ENCODE peak calls at places on chromosomes 4 and X, in ten cellular contexts. One of them, this sample, is unnamed.

GRCh38 chrX:154486396-154487207 is at the start of gene UBL4A:
- DNase-seq in left lung: peak
- DNase-seq in pancreas: peak
- DNase-seq in cardiac muscle cell: peak
- DNase-seq in fibroblast of pulmonary artery: peak
- DNase-seq in fibroblast of mammary gland: peak
- DNase-seq in fibroblast of the aortic adventitia: peak
- DNase-seq in GM06990: peak
- DNase-seq in AG04449: no peak
- DNase-seq in mucosa of descending colon: peak
- DNase-seq in this sample: peak

GRCh38 chrX:124328765-124329164 is 3.7 kb upstream of the TEX13D start:
- DNase-seq in pancreas: no peak
- DNase-seq in mucosa of descending colon: no peak
- DNase-seq in fibroblast of the aortic adventitia: no peak
- DNase-seq in fibroblast of pulmonary artery: no peak
- DNase-seq in fibroblast of mammary gland: peak
- DNase-seq in AG04449: no peak
- DNase-seq in GM06990: no peak
- DNase-seq in cardiac muscle cell: no peak
- DNase-seq in left lung: no peak
- DNase-seq in this sample: no peak

GRCh38 chrX:44770111-44770510 is 73.7 kb upstream of the DUSP21 start:
- DNase-seq in GM06990: no peak
- DNase-seq in cardiac muscle cell: no peak
- DNase-seq in fibroblast of the aortic adventitia: peak
- DNase-seq in fibroblast of mammary gland: no peak
- DNase-seq in fibroblast of pulmonary artery: peak
- DNase-seq in mucosa of descending colon: no peak
- DNase-seq in AG04449: no peak
- DNase-seq in left lung: no peak
- DNase-seq in pancreas: no peak
- DNase-seq in this sample: no peak

GRCh38 chr4:31674313-31674947 is 954.3 kb downstream of the PCDH7 start:
- DNase-seq in fibroblast of mammary gland: peak
- DNase-seq in fibroblast of the aortic adventitia: peak
- DNase-seq in fibroblast of pulmonary artery: peak
- DNase-seq in left lung: no peak
- DNase-seq in pancreas: no peak
- DNase-seq in cardiac muscle cell: peak
- DNase-seq in GM06990: no peak
- DNase-seq in mucosa of descending colon: no peak
- DNase-seq in AG04449: no peak
- DNase-seq in this sample: no peak

GRCh38 chr4:33959519-33959918 is 2284.8 kb downstream of the ARAP2 start:
- DNase-seq in left lung: no peak
- DNase-seq in pancreas: no peak
- DNase-seq in mucosa of descending colon: no peak
- DNase-seq in fibroblast of the aortic adventitia: no peak
- DNase-seq in fibroblast of pulmonary artery: peak
- DNase-seq in cardiac muscle cell: peak
- DNase-seq in GM06990: no peak
- DNase-seq in fibroblast of mammary gland: peak
- DNase-seq in AG04449: no peak
- DNase-seq in this sample: no peak

GRCh38 chrX:8244301-8244700 is 73.2 kb upstream of the VCX2 start:
- DNase-seq in fibroblast of pulmonary artery: no peak
- DNase-seq in mucosa of descending colon: no peak
- DNase-seq in fibroblast of the aortic adventitia: no peak
- DNase-seq in fibroblast of mammary gland: no peak
- DNase-seq in pancreas: no peak
- DNase-seq in cardiac muscle cell: peak
- DNase-seq in AG04449: no peak
- DNase-seq in left lung: no peak
- DNase-seq in GM06990: no peak
- DNase-seq in this sample: no peak

GRCh38 chr4:141851246-141851891 is 215.0 kb downstream of the IL15 start:
- DNase-seq in mucosa of descending colon: no peak
- DNase-seq in fibroblast of mammary gland: peak
- DNase-seq in left lung: no peak
- DNase-seq in AG04449: peak
- DNase-seq in fibroblast of the aortic adventitia: peak
- DNase-seq in fibroblast of pulmonary artery: peak
- DNase-seq in cardiac muscle cell: peak
- DNase-seq in pancreas: no peak
- DNase-seq in GM06990: no peak
- DNase-seq in this sample: no peak

GRCh38 chrX:134931550-134931949 is 59.2 kb upstream of the SMIM10 start:
- DNase-seq in pancreas: no peak
- DNase-seq in GM06990: no peak
- DNase-seq in fibroblast of pulmonary artery: no peak
- DNase-seq in left lung: no peak
- DNase-seq in cardiac muscle cell: no peak
- DNase-seq in AG04449: no peak
- DNase-seq in mucosa of descending colon: no peak
- DNase-seq in fibroblast of mammary gland: no peak
- DNase-seq in fibroblast of the aortic adventitia: no peak
- DNase-seq in this sample: no peak

DNA sequence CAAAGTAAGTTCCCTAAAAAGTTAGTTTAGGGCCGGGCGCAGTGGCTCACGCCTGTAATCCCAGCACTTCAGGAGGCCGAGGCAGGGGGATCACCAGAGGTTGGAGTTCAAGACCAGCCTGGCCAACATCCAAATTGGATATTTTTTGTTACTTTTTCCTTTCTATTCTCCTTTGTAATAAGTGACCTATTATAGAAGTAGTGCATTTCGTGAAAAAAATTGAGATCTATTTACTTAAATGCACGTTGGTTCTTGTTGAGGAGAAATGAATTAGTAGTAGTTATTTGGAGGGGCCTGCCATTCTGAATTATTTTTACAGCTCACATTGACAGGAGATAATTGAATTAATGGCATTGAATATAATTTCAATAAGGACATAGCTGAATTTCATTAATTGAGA is 22.3 kb upstream of the NDUFC1 start:
- DNase-seq in fibroblast of pulmonary artery: no peak
- DNase-seq in fibroblast of mammary gland: no peak
- DNase-seq in cardiac muscle cell: no peak
- DNase-seq in fibroblast of the aortic adventitia: no peak
- DNase-seq in AG04449: no peak
- DNase-seq in mucosa of descending colon: no peak
- DNase-seq in pancreas: no peak
- DNase-seq in left lung: no peak
- DNase-seq in GM06990: no peak
- DNase-seq in this sample: no peak
- H3K4me3 ChIP-seq in fibroblast of pulmonary artery: no peak
- H3K4me3 ChIP-seq in fibroblast of mammary gland: no peak
- H3K4me3 ChIP-seq in cardiac muscle cell: no peak
- H3K4me3 ChIP-seq in fibroblast of the aortic adventitia: no peak
- H3K4me3 ChIP-seq in AG04449: no peak
- H3K4me3 ChIP-seq in mucosa of descending colon: no peak
- H3K4me3 ChIP-seq in pancreas: no peak
- H3K4me3 ChIP-seq in left lung: no peak
- H3K4me3 ChIP-seq in GM06990: no peak
- H3K4me3 ChIP-seq in this sample: no peak

GRCh38 chr4:151538963-151539362 is 130.0 kb downstream of the FHIP1A start:
- DNase-seq in fibroblast of pulmonary artery: no peak
- DNase-seq in mucosa of descending colon: no peak
- DNase-seq in cardiac muscle cell: no peak
- DNase-seq in pancreas: no peak
- DNase-seq in GM06990: no peak
- DNase-seq in fibroblast of the aortic adventitia: no peak
- DNase-seq in fibroblast of mammary gland: no peak
- DNase-seq in left lung: no peak
- DNase-seq in AG04449: no peak
- DNase-seq in this sample: no peak

GRCh38 chr4:151541438-151542071 is 132.6 kb downstream of the FHIP1A start:
- DNase-seq in fibroblast of mammary gland: peak
- DNase-seq in fibroblast of the aortic adventitia: peak
- DNase-seq in mucosa of descending colon: no peak
- DNase-seq in GM06990: no peak
- DNase-seq in left lung: no peak
- DNase-seq in cardiac muscle cell: peak
- DNase-seq in AG04449: peak
- DNase-seq in pancreas: no peak
- DNase-seq in fibroblast of pulmonary artery: peak
- DNase-seq in this sample: peak

GRCh38 chr4:151537726-151538125 is 128.8 kb downstream of the FHIP1A start:
- DNase-seq in left lung: no peak
- DNase-seq in fibroblast of pulmonary artery: peak
- DNase-seq in fibroblast of mammary gland: peak
- DNase-seq in AG04449: no peak
- DNase-seq in cardiac muscle cell: peak
- DNase-seq in GM06990: no peak
- DNase-seq in mucosa of descending colon: no peak
- DNase-seq in pancreas: no peak
- DNase-seq in fibroblast of the aortic adventitia: peak
- DNase-seq in this sample: no peak

DNA sequence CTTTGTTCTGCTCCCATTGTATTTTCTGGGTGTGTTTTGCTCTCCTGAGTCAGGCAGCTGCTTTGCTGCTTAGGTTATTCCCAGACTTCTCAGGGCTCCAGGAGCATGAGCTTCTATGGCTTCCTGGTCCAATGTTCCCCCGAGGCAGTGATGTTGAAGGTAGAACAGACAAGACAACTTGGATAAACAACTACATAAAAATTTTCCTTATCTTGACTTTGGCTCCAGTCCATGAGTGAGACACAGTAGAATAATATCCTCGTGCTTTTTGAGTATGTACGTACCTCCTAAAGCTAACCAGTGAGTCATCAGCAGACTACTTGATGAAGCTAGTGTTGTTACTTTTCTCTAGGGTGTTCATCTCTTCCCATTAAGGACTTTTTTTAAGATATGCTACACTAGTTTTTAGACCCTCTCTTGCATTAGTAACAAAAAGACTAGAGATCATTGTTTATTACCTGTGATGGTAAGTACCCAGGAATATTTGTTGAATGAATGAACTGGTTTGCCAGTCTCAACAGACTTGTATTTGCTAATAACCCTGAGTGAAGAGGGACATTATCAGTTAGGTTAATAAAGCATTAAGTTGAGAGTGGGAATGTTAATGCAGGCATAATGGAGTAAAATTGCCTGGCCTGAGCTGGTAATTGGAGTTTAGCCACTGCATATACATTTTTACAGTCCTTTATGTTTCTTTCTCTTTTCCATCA is 131.9 kb downstream of the FHIP1A start:
- DNase-seq in AG04449: peak
- DNase-seq in fibroblast of pulmonary artery: peak
- DNase-seq in mucosa of descending colon: peak
- DNase-seq in cardiac muscle cell: peak
- DNase-seq in fibroblast of the aortic adventitia: peak
- DNase-seq in fibroblast of mammary gland: peak
- DNase-seq in left lung: no peak
- DNase-seq in pancreas: no peak
- DNase-seq in GM06990: no peak
- DNase-seq in this sample: peak
- H3K4me3 ChIP-seq in AG04449: peak
- H3K4me3 ChIP-seq in fibroblast of pulmonary artery: no peak
- H3K4me3 ChIP-seq in mucosa of descending colon: no peak
- H3K4me3 ChIP-seq in cardiac muscle cell: no peak
- H3K4me3 ChIP-seq in fibroblast of the aortic adventitia: no peak
- H3K4me3 ChIP-seq in fibroblast of mammary gland: no peak
- H3K4me3 ChIP-seq in left lung: no peak
- H3K4me3 ChIP-seq in pancreas: no peak
- H3K4me3 ChIP-seq in GM06990: no peak
- H3K4me3 ChIP-seq in this sample: no peak

GRCh38 chrX:617891-618290 is 12.7 kb upstream of the SHOX start:
- DNase-seq in AG04449: no peak
- DNase-seq in pancreas: no peak
- DNase-seq in fibroblast of pulmonary artery: no peak
- DNase-seq in cardiac muscle cell: no peak
- DNase-seq in fibroblast of mammary gland: no peak
- DNase-seq in fibroblast of the aortic adventitia: no peak
- DNase-seq in mucosa of descending colon: no peak
- DNase-seq in GM06990: no peak
- DNase-seq in left lung: no peak
- DNase-seq in this sample: no peak

GRCh38 chrX:622104-622503 is 8.5 kb upstream of the SHOX start:
- DNase-seq in left lung: no peak
- DNase-seq in pancreas: no peak
- DNase-seq in fibroblast of pulmonary artery: no peak
- DNase-seq in mucosa of descending colon: no peak
- DNase-seq in fibroblast of the aortic adventitia: no peak
- DNase-seq in fibroblast of mammary gland: no peak
- DNase-seq in GM06990: no peak
- DNase-seq in AG04449: no peak
- DNase-seq in cardiac muscle cell: no peak
- DNase-seq in this sample: no peak

GRCh38 chrX:618761-619450 is 11.7 kb upstream of the SHOX start:
- DNase-seq in fibroblast of mammary gland: no peak
- DNase-seq in pancreas: no peak
- DNase-seq in left lung: no peak
- DNase-seq in GM06990: no peak
- DNase-seq in mucosa of descending colon: no peak
- DNase-seq in cardiac muscle cell: no peak
- DNase-seq in AG04449: no peak
- DNase-seq in fibroblast of the aortic adventitia: no peak
- DNase-seq in fibroblast of pulmonary artery: no peak
- DNase-seq in this sample: no peak

GRCh38 chrX:619451-619811 is 11.2 kb upstream of the SHOX start:
- DNase-seq in AG04449: no peak
- DNase-seq in left lung: no peak
- DNase-seq in fibroblast of pulmonary artery: no peak
- DNase-seq in fibroblast of mammary gland: no peak
- DNase-seq in mucosa of descending colon: no peak
- DNase-seq in GM06990: no peak
- DNase-seq in cardiac muscle cell: no peak
- DNase-seq in pancreas: no peak
- DNase-seq in fibroblast of the aortic adventitia: no peak
- DNase-seq in this sample: no peak

DNA sequence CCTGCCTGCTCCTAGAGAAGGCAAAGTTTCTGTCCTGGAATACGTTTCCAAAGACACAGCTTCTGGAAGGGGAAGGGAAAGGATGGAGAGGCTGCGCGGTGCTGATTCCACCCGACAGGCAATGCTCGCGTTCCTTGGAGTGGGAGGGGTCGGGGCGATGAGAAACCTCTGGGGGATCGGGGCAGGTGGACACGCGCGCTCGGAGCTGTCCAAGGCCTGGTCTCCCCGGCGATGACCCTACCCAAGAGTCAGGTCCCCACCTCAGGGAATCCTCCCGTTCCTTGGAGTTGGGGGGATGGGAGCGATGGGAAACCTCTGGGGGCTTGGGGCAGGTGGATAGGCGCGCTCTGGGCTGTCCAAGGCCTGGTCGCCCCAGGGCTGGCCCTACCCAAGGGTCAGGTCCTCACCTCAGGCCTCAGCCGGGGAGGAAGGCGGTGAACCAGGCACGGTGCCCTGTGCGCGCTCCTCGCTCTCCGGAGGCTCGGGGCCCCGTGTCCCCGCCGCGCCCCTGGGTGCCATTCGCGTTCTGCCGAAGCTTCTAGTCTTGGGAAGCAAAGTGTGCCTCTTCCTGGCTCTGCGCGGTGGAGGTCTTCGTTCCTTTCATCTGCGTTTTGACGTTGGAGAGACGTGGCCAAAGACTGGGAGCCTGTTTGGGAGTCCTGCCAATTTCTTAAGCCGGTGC is 10.6 kb upstream of the SHOX start:
- DNase-seq in fibroblast of pulmonary artery: no peak
- DNase-seq in GM06990: no peak
- DNase-seq in cardiac muscle cell: no peak
- DNase-seq in fibroblast of mammary gland: no peak
- DNase-seq in pancreas: no peak
- DNase-seq in left lung: no peak
- DNase-seq in fibroblast of the aortic adventitia: no peak
- DNase-seq in mucosa of descending colon: no peak
- DNase-seq in AG04449: no peak
- DNase-seq in this sample: no peak
- H3K4me3 ChIP-seq in fibroblast of pulmonary artery: no peak
- H3K4me3 ChIP-seq in GM06990: no peak
- H3K4me3 ChIP-seq in cardiac muscle cell: no peak
- H3K4me3 ChIP-seq in fibroblast of mammary gland: no peak
- H3K4me3 ChIP-seq in pancreas: no peak
- H3K4me3 ChIP-seq in left lung: no peak
- H3K4me3 ChIP-seq in fibroblast of the aortic adventitia: no peak
- H3K4me3 ChIP-seq in mucosa of descending colon: no peak
- H3K4me3 ChIP-seq in AG04449: no peak
- H3K4me3 ChIP-seq in this sample: no peak

GRCh38 chrX:5724123-5724522 is 504.5 kb downstream of the NLGN4X start:
- DNase-seq in pancreas: no peak
- DNase-seq in cardiac muscle cell: no peak
- DNase-seq in AG04449: no peak
- DNase-seq in mucosa of descending colon: no peak
- DNase-seq in fibroblast of pulmonary artery: no peak
- DNase-seq in left lung: no peak
- DNase-seq in fibroblast of the aortic adventitia: no peak
- DNase-seq in fibroblast of mammary gland: no peak
- DNase-seq in GM06990: no peak
- DNase-seq in this sample: no peak
- H3K4me3 ChIP-seq in pancreas: no peak
- H3K4me3 ChIP-seq in cardiac muscle cell: no peak
- H3K4me3 ChIP-seq in AG04449: no peak
- H3K4me3 ChIP-seq in mucosa of descending colon: no peak
- H3K4me3 ChIP-seq in fibroblast of pulmonary artery: no peak
- H3K4me3 ChIP-seq in left lung: no peak
- H3K4me3 ChIP-seq in fibroblast of the aortic adventitia: no peak
- H3K4me3 ChIP-seq in fibroblast of mammary gland: no peak
- H3K4me3 ChIP-seq in GM06990: no peak
- H3K4me3 ChIP-seq in this sample: no peak

This sample was measured in PC-9.